ENCODE peak calls at places on chromosome 22, in four cellular contexts. One of them, this sample, is unnamed.
A peak's percentile ranks its signal among the peaks of the same experiment; 100 is the strongest.

GRCh38 chr22:44975444-44976262 is 34.2 kb downstream of the PHF21B start:
- DNase-seq in adipocyte: peak; percentile 90
- DNase-seq in IMR-90: peak; percentile 76
- DNase-seq in mammary epithelial cell: peak; percentile 68
- DNase-seq in this sample: peak; percentile 81

GRCh38 chr22:47231759-47232158 is 469.3 kb downstream of the TBC1D22A start:
- DNase-seq in adipocyte: no peak
- DNase-seq in IMR-90: no peak
- DNase-seq in mammary epithelial cell: no peak
- DNase-seq in this sample: no peak

GRCh38 chr22:47622541-47622940 is 860.1 kb downstream of the TBC1D22A start:
- DNase-seq in adipocyte: no peak
- DNase-seq in IMR-90: no peak
- DNase-seq in mammary epithelial cell: no peak
- DNase-seq in this sample: no peak

GRCh38 chr22:46027219-46028068 is 50.5 kb upstream of the WNT7B start:
- DNase-seq in adipocyte: peak; percentile 63
- DNase-seq in IMR-90: no peak
- DNase-seq in mammary epithelial cell: no peak
- DNase-seq in this sample: no peak

GRCh38 chr22:43892183-43892894 is 526 bp upstream of the PNPLA5 start:
- DNase-seq in adipocyte: no peak
- DNase-seq in IMR-90: no peak
- DNase-seq in mammary epithelial cell: no peak
- DNase-seq in this sample: no peak

GRCh38 chr22:42985541-42985925 is 29.4 kb downstream of the PACSIN2 start:
- DNase-seq in adipocyte: no peak
- DNase-seq in IMR-90: no peak
- DNase-seq in mammary epithelial cell: no peak
- DNase-seq in this sample: no peak

GRCh38 chr22:25062378-25063095 is 110.0 kb downstream of the KIAA1671 start:
- DNase-seq in adipocyte: no peak
- DNase-seq in IMR-90: no peak
- DNase-seq in mammary epithelial cell: no peak
- DNase-seq in this sample: no peak

GRCh38 chr22:36968249-36968964 is 50.8 kb downstream of the TST start:
- DNase-seq in adipocyte: no peak
- DNase-seq in IMR-90: no peak
- DNase-seq in mammary epithelial cell: no peak
- DNase-seq in this sample: no peak

GRCh38 chr22:32574957-32575893 is 100.6 kb downstream of the FBXO7 start:
- DNase-seq in adipocyte: no peak
- DNase-seq in IMR-90: no peak
- DNase-seq in mammary epithelial cell: no peak
- DNase-seq in this sample: no peak

GRCh38 chr22:23402275-23403151 is 177.6 kb downstream of the IGLL1 start:
- DNase-seq in adipocyte: no peak
- DNase-seq in IMR-90: peak; percentile 19
- DNase-seq in mammary epithelial cell: peak; percentile 81
- DNase-seq in this sample: peak; percentile 82

GRCh38 chr22:37999640-38000272 is 15.4 kb upstream of the SOX10 start:
- DNase-seq in adipocyte: peak; percentile 11
- DNase-seq in IMR-90: peak; percentile 61
- DNase-seq in mammary epithelial cell: peak; percentile 96
- DNase-seq in this sample: peak; percentile 95

GRCh38 chr22:25067851-25068421 is 115.4 kb downstream of the KIAA1671 start:
- DNase-seq in adipocyte: no peak
- DNase-seq in IMR-90: no peak
- DNase-seq in mammary epithelial cell: no peak
- DNase-seq in this sample: no peak

GRCh38 chr22:49354516-49355205 is 473.0 kb downstream of the BRD1 start:
- DNase-seq in adipocyte: no peak
- DNase-seq in IMR-90: no peak
- DNase-seq in mammary epithelial cell: no peak
- DNase-seq in this sample: no peak

GRCh38 chr22:46542011-46542985 is 4.9 kb upstream of the CELSR1 start:
- DNase-seq in adipocyte: peak; percentile 87
- DNase-seq in IMR-90: peak; percentile 50
- DNase-seq in mammary epithelial cell: peak; percentile 61
- DNase-seq in this sample: peak; percentile 78

GRCh38 chr22:39665661-39666431 is 95.3 kb downstream of the CACNA1I start:
- DNase-seq in adipocyte: no peak
- DNase-seq in IMR-90: no peak
- DNase-seq in mammary epithelial cell: no peak
- DNase-seq in this sample: no peak

GRCh38 chr22:21003782-21004181 is 1.9 kb upstream of the THAP7 start:
- DNase-seq in adipocyte: no peak
- DNase-seq in IMR-90: no peak
- DNase-seq in mammary epithelial cell: no peak
- DNase-seq in this sample: no peak

GRCh38 chr22:29731058-29731850 is 11.5 kb downstream of the CABP7 start:
- DNase-seq in adipocyte: no peak
- DNase-seq in IMR-90: no peak
- DNase-seq in mammary epithelial cell: no peak
- DNase-seq in this sample: no peak

GRCh38 chr22:31488988-31489617 is 539 bp downstream of the EIF4ENIF1 start:
- DNase-seq in adipocyte: peak; percentile 73
- DNase-seq in IMR-90: peak; percentile 7
- DNase-seq in mammary epithelial cell: peak; percentile 20
- DNase-seq in this sample: peak; percentile 30